ENCODE peak calls at places on chromosomes 11 and 22, in nine cellular contexts. Z is stimulated activated CD4-positive, alpha-beta T cell treated with anti-CD3 and anti-CD28 coated beads, Interleukin-1b, Interleukin-23, amount 100 ng/mL, for 24 hours; N is A673; H is kidney glomerular epithelial cell; E is HFF-Myc; G is stimulated activated naive CD8-positive, alpha-beta T cell treated with anti-CD3 and anti-CD28 coated beads, Interleukin-15, amount 100 ng/mL, for 72 hours; O is breast epithelium; P is GM03348; X is activated naive CD4-positive, alpha-beta T cell treated with Interleukin-2 at 50 U/mL for 16 hours. V is an unnamed sample.

GRCh38 chr11:41947392-41947791 is 487.9 kb upstream of the LRRC4C start:
- DNase-seq in Z (no peak), N (no peak), H (no peak), E (no peak), G (no peak), O (no peak), P (no peak), X (no peak), V (no peak)

GRCh38 chr22:38953577-38954413 is 3.6 kb upstream of the APOBEC3A start:
- DNase-seq in Z (peak), N (no peak), H (no peak), E (no peak), G (peak), O (peak), P (no peak), X (peak), V (no peak)

GRCh38 chr11:13091804-13092203 is 82.7 kb downstream of the RASSF10 start:
- DNase-seq in Z (no peak), N (no peak), H (no peak), E (no peak), G (no peak), O (no peak), P (no peak), X (no peak), V (no peak)

GRCh38 chr22:17891427-17892167 is 117.3 kb upstream of the BID start:
- DNase-seq in Z (no peak), N (no peak), H (no peak), E (no peak), G (no peak), O (no peak), P (no peak), X (no peak), V (no peak)

GRCh38 chr22:42190274-42190673 is 59.7 kb upstream of the CYP2D6 start:
- DNase-seq in Z (no peak), N (no peak), H (no peak), E (no peak), G (no peak), O (no peak), P (no peak), X (no peak), V (no peak)

GRCh38 chr11:109342261-109342660 is 79.7 kb upstream of the C11orf87 start:
- DNase-seq in Z (no peak), N (no peak), H (no peak), E (no peak), G (no peak), O (no peak), P (no peak), X (no peak), V (no peak)

GRCh38 chr22:22721681-22722309 is 77.4 kb downstream of the GGTLC2 start:
- DNase-seq in Z (peak), N (no peak), H (peak), E (no peak), G (peak), O (no peak), P (no peak), X (peak), V (no peak)

GRCh38 chr11:65892661-65893317 is 2.3 kb downstream of the CCDC85B start:
- DNase-seq in Z (no peak), N (no peak), H (no peak), E (no peak), G (no peak), O (no peak), P (no peak), X (no peak), V (no peak)

GRCh38 chr11:122259149-122259821 is 143.3 kb upstream of the BLID start:
- DNase-seq in Z (no peak), N (no peak), H (no peak), E (no peak), G (no peak), O (no peak), P (no peak), X (no peak), V (no peak)

GRCh38 chr11:104650234-104650633 is 248.0 kb downstream of the CASP12 start:
- DNase-seq in Z (no peak), N (peak), H (no peak), E (no peak), G (no peak), O (no peak), P (no peak), X (no peak), V (no peak)

GRCh38 chr22:40920526-40920925 is 30.7 kb upstream of the RBX1 start:
- DNase-seq in Z (no peak), N (no peak), H (no peak), E (no peak), G (no peak), O (no peak), P (no peak), X (no peak), V (no peak)

GRCh38 chr11:117827521-117828511 is 3.3 kb upstream of the FXYD2 start:
- DNase-seq in Z (no peak), N (no peak), H (no peak), E (no peak), G (peak), O (no peak), P (no peak), X (no peak), V (no peak)

GRCh38 chr11:65430406-65431217 is 8.0 kb downstream of the NEAT1 start:
- DNase-seq in Z (no peak), N (no peak), H (no peak), E (no peak), G (no peak), O (peak), P (no peak), X (no peak), V (no peak)

GRCh38 chr22:29700949-29701927 is 18.6 kb upstream of the CABP7 start:
- DNase-seq in Z (no peak), N (no peak), H (peak), E (no peak), G (no peak), O (no peak), P (no peak), X (peak), V (no peak)

GRCh38 chr11:22785251-22785650 is 44.4 kb downstream of the SVIP start:
- DNase-seq in Z (no peak), N (peak), H (peak), E (no peak), G (no peak), O (no peak), P (no peak), X (no peak), V (no peak)

GRCh38 chr11:86983071-86983488 is 27.9 kb upstream of the FZD4 start:
- DNase-seq in Z (no peak), N (no peak), H (no peak), E (no peak), G (no peak), O (peak), P (no peak), X (no peak), V (no peak)

GRCh38 chr22:31637375-31637937 is 24.6 kb downstream of the PISD start:
- DNase-seq in Z (no peak), N (no peak), H (peak), E (no peak), G (no peak), O (no peak), P (no peak), X (no peak), V (no peak)

GRCh38 chr11:33774356-33775063 is at the start of gene FBXO3:
- DNase-seq in Z (peak), N (peak), H (peak), E (peak), G (peak), O (peak), P (peak), X (peak), V (peak)

GRCh38 chr11:74672956-74673895 is 58.0 kb downstream of the CHRDL2 start:
- DNase-seq in Z (no peak), N (peak), H (peak), E (peak), G (no peak), O (peak), P (peak), X (no peak), V (no peak)

GRCh38 chr11:68412593-68413475 is 47.7 kb upstream of the PPP6R3 start:
- DNase-seq in Z (no peak), N (no peak), H (no peak), E (peak), G (no peak), O (peak), P (peak), X (peak), V (no peak)

GRCh38 chr11:92580931-92581330 is 356.3 kb downstream of the FAT3 start:
- DNase-seq in Z (no peak), N (no peak), H (no peak), E (no peak), G (no peak), O (no peak), P (no peak), X (no peak), V (no peak)

GRCh38 chr11:65136515-65137096 is 2.3 kb upstream of the SYVN1 start:
- DNase-seq in Z (no peak), N (no peak), H (no peak), E (no peak), G (no peak), O (no peak), P (no peak), X (no peak), V (no peak)

GRCh38 chr11:126857860-126858808 is 142.4 kb downstream of the KIRREL3 start:
- DNase-seq in Z (no peak), N (peak), H (no peak), E (no peak), G (no peak), O (no peak), P (no peak), X (no peak), V (no peak)

GRCh38 chr11:80173487-80174136 is 732.8 kb upstream of the TENM4 start:
- DNase-seq in Z (no peak), N (no peak), H (no peak), E (no peak), G (no peak), O (no peak), P (no peak), X (no peak), V (no peak)

GRCh38 chr22:20946991-20947390 is 20.1 kb upstream of the AIFM3 start:
- DNase-seq in Z (no peak), N (no peak), H (no peak), E (no peak), G (no peak), O (no peak), P (no peak), X (no peak), V (no peak)

GRCh38 chr11:134615041-134615615 is 203.1 kb upstream of the B3GAT1 start:
- DNase-seq in Z (no peak), N (no peak), H (no peak), E (no peak), G (no peak), O (no peak), P (no peak), X (no peak), V (no peak)

GRCh38 chr11:43138621-43139140 is 173.1 kb upstream of the API5 start:
- DNase-seq in Z (no peak), N (peak), H (no peak), E (no peak), G (no peak), O (no peak), P (no peak), X (no peak), V (no peak)